ENCODE peak calls at places on chromosomes 6 and 20, in nine cellular contexts. A is GM03348, V is mucosa of descending colon, S is pancreas, G is WERI-Rb-1, O is transverse colon, E is dermis microvascular lymphatic vessel endothelial cell, B is bronchial epithelial cell, H is heart right ventricle. N is an unnamed sample.

GRCh38 chr6:90835584-90836212 is 248.8 kb upstream of the MAP3K7 start:
- DNase-seq in A (no peak), V (peak; percentile 28), S (peak; percentile 79), G (no peak), O (peak; percentile 17), E (no peak), B (no peak), H (no peak), N (no peak)

GRCh38 chr20:44600758-44601562 is 18.6 kb downstream of the PKIG start:
- DNase-seq in A (peak; percentile 39), V (no peak), S (no peak), G (no peak), O (no peak), E (no peak), B (no peak), H (peak; percentile 64), N (no peak)

GRCh38 chr6:12112540-12113189 is 100.6 kb downstream of the HIVEP1 start:
- DNase-seq in A (no peak), V (no peak), S (no peak), G (peak; percentile 80), O (no peak), E (no peak), B (no peak), H (no peak), N (peak; percentile 8)

GRCh38 chr6:130967502-130968469 is 95.3 kb downstream of the EPB41L2 start:
- DNase-seq in A (no peak), V (no peak), S (no peak), G (no peak), O (no peak), E (peak; percentile 90), B (no peak), H (no peak), N (no peak)

GRCh38 chr20:10798811-10799210 is 125.0 kb upstream of the JAG1 start:
- DNase-seq in A (no peak), V (no peak), S (no peak), G (no peak), O (no peak), E (no peak), B (peak; percentile 96), H (no peak), N (peak; percentile 84)

GRCh38 chr6:22455378-22455777 is 114.0 kb upstream of the HDGFL1 start:
- DNase-seq in A (no peak), V (no peak), S (no peak), G (no peak), O (no peak), E (no peak), B (no peak), H (no peak), N (no peak)

GRCh38 chr6:61833176-61833716 is 452.8 kb downstream of the KHDRBS2 start:
- DNase-seq in A (no peak), V (no peak), S (no peak), G (no peak), O (no peak), E (no peak), B (no peak), H (no peak), N (no peak)

GRCh38 chr20:34337982-34338756 is 24.9 kb upstream of the ITCH start:
- DNase-seq in A (no peak), V (no peak), S (no peak), G (no peak), O (peak; percentile 37), E (no peak), B (no peak), H (no peak), N (no peak)

GRCh38 chr6:142372348-142372747 is 70.5 kb downstream of the ADGRG6 start:
- DNase-seq in A (no peak), V (no peak), S (no peak), G (no peak), O (no peak), E (no peak), B (peak; percentile 93), H (no peak), N (peak; percentile 76)

GRCh38 chr6:114052141-114052540 is 81.2 kb upstream of the HDAC2 start:
- DNase-seq in A (no peak), V (no peak), S (no peak), G (no peak), O (no peak), E (no peak), B (peak; percentile 22), H (no peak), N (no peak)

GRCh38 chr6:119172813-119173212 is 94.3 kb upstream of the FAM184A start:
- DNase-seq in A (no peak), V (no peak), S (no peak), G (no peak), O (no peak), E (no peak), B (peak; percentile 55), H (no peak), N (peak; percentile 67)

GRCh38 chr20:9128586-9128985 is 59.7 kb downstream of the PLCB4 start:
- DNase-seq in A (no peak), V (no peak), S (no peak), G (no peak), O (no peak), E (no peak), B (no peak), H (no peak), N (no peak)

GRCh38 chr6:41909727-41910126 is 11.2 kb downstream of the MED20 start:
- DNase-seq in A (no peak), V (no peak), S (no peak), G (no peak), O (no peak), E (no peak), B (no peak), H (no peak), N (no peak)

GRCh38 chr6:117418320-117418719 is 7.4 kb downstream of the ROS1 start:
- DNase-seq in A (no peak), V (no peak), S (no peak), G (no peak), O (no peak), E (no peak), B (no peak), H (no peak), N (no peak)

GRCh38 chr6:166512567-166512966 is 73.9 kb downstream of the RAMACL start:
- DNase-seq in A (no peak), V (peak; percentile 37), S (no peak), G (peak; percentile 44), O (peak; percentile 29), E (no peak), B (no peak), H (no peak), N (no peak)

GRCh38 chr6:111596784-111597183 is 8.9 kb downstream of the TRAF3IP2 start:
- DNase-seq in A (no peak), V (no peak), S (no peak), G (no peak), O (no peak), E (no peak), B (no peak), H (no peak), N (no peak)

GRCh38 chr6:149459761-149460160 is 25.1 kb downstream of the ZC3H12D start:
- DNase-seq in A (no peak), V (no peak), S (no peak), G (no peak), O (no peak), E (no peak), B (no peak), H (no peak), N (no peak)

GRCh38 chr20:64242003-64242796 is 13.3 kb upstream of the PCMTD2 start:
- DNase-seq in A (no peak), V (no peak), S (no peak), G (no peak), O (no peak), E (no peak), B (no peak), H (no peak), N (no peak)

GRCh38 chr6:33213166-33213988 is 5.1 kb downstream of the RING1 start:
- DNase-seq in A (peak; percentile 67), V (no peak), S (peak; percentile 29), G (peak; percentile 50), O (no peak), E (no peak), B (no peak), H (no peak), N (no peak)

GRCh38 chr6:135159531-135159930 is 21.6 kb upstream of the MYB start:
- DNase-seq in A (no peak), V (no peak), S (no peak), G (no peak), O (no peak), E (no peak), B (peak; percentile 8), H (no peak), N (no peak)

GRCh38 chr6:7051780-7052440 is 55.9 kb upstream of the RREB1 start:
- DNase-seq in A (peak; percentile 64), V (peak; percentile 83), S (peak; percentile 78), G (peak; percentile 51), O (peak; percentile 74), E (no peak), B (peak; percentile 26), H (peak; percentile 37), N (no peak)

GRCh38 chr6:106885659-106886058 is 88.9 kb downstream of the CD24 start:
- DNase-seq in A (no peak), V (no peak), S (no peak), G (no peak), O (no peak), E (no peak), B (peak; percentile 86), H (no peak), N (no peak)

GRCh38 chr6:125285936-125286335 is 15.8 kb downstream of the HDDC2 start:
- DNase-seq in A (no peak), V (no peak), S (no peak), G (no peak), O (no peak), E (no peak), B (no peak), H (no peak), N (no peak)

GRCh38 chr6:66858196-66858595 is 1151.2 kb upstream of the EYS start:
- DNase-seq in A (no peak), V (no peak), S (no peak), G (no peak), O (no peak), E (no peak), B (no peak), H (no peak), N (no peak)

GRCh38 chr6:14224359-14225103 is 107.0 kb downstream of the CD83 start:
- DNase-seq in A (no peak), V (no peak), S (no peak), G (no peak), O (no peak), E (no peak), B (no peak), H (no peak), N (no peak)

GRCh38 chr20:59571591-59572314 is 32.6 kb upstream of the PHACTR3 start:
- DNase-seq in A (peak; percentile 93), V (peak; percentile 69), S (peak; percentile 50), G (peak; percentile 54), O (peak; percentile 59), E (peak; percentile 17), B (peak; percentile 12), H (peak; percentile 54), N (peak; percentile 46)

GRCh38 chr6:2426561-2427340 is 181.3 kb upstream of the GMDS start:
- DNase-seq in A (peak; percentile 59), V (no peak), S (no peak), G (no peak), O (no peak), E (no peak), B (no peak), H (no peak), N (no peak)

N was measured in MCF 10A.